ENCODE peak calls at places on chromosomes 11 and 22, in four cellular contexts. Q is WTC11, J is GM12878, G is K562. C is an unnamed sample.

GRCh38 chr11:116686891-116687290 is 85.9 kb downstream of the BUD13 start:
- DNase-seq in Q (no peak), G (no peak), J (no peak), C (no peak)

GRCh38 chr11:74373382-74373781 is 24.9 kb downstream of the PGM2L1 start:
- DNase-seq in J (no peak), G (no peak), Q (no peak), C (no peak)

GRCh38 chr22:29726512-29727247 is 6.9 kb downstream of the CABP7 start:
- DNase-seq in Q (no peak), J (no peak), G (no peak), C (no peak)

GRCh38 chr11:23767576-23767975 is 729.3 kb upstream of the LUZP2 start:
- DNase-seq in J (no peak), Q (no peak), G (no peak), C (no peak)

GRCh38 chr11:2746401-2747230 is 46.8 kb upstream of the KCNQ1OT1 start:
- DNase-seq in Q (no peak), J (no peak), G (no peak), C (no peak)

GRCh38 chr11:68698993-68699392 is 14.6 kb downstream of the GAL start:
- DNase-seq in G (no peak), Q (no peak), J (no peak), C (no peak)

GRCh38 chr11:1822648-1823375 is 12.0 kb upstream of the SYT8 start:
- DNase-seq in Q (no peak), J (no peak), G (no peak), C (no peak)

GRCh38 chr11:45471002-45471665 is 185.0 kb upstream of the SYT13 start:
- DNase-seq in G (no peak), Q (no peak), J (no peak), C (no peak)

GRCh38 chr11:79060534-79060933 is 380.3 kb downstream of the TENM4 start:
- DNase-seq in J (no peak), G (no peak), Q (no peak), C (no peak)

GRCh38 chr22:42271906-42272305 is 1.5 kb upstream of the TCF20 start:
- DNase-seq in G (no peak), Q (no peak), J (no peak), C (no peak)

GRCh38 chr22:49751318-49751967 is 76.2 kb downstream of the BRD1 start:
- DNase-seq in J (no peak), Q (no peak), G (no peak), C (no peak)

GRCh38 chr11:469684-470667 is 19.9 kb downstream of the PTDSS2 start:
- DNase-seq in J (no peak), Q (no peak), G (no peak), C (peak)

GRCh38 chr11:82937554-82937953 is 36.0 kb downstream of the DDIAS start:
- DNase-seq in Q (no peak), J (no peak), G (no peak), C (peak)

GRCh38 chr11:279966-280761 is 2.0 kb downstream of the NLRP6 start:
- DNase-seq in Q (peak), J (no peak), G (no peak), C (no peak)

GRCh38 chr22:17583151-17583550 is 19.9 kb downstream of the SLC25A18 start:
- DNase-seq in J (no peak), G (no peak), Q (no peak), C (no peak)

GRCh38 chr11:45827123-45827522 is 20.2 kb upstream of the CRY2 start:
- DNase-seq in G (no peak), J (no peak), Q (no peak), C (no peak)

GRCh38 chr11:95686265-95686664 is 103.3 kb downstream of the FAM76B start:
- DNase-seq in G (no peak), J (no peak), Q (no peak), C (no peak)

GRCh38 chr11:86608251-86608799 is 64.1 kb downstream of the ME3 start:
- DNase-seq in J (peak), G (peak), Q (peak), C (peak)

GRCh38 chr22:38165929-38166593 is 15.6 kb downstream of the PLA2G6 start:
- DNase-seq in J (no peak), G (no peak), Q (no peak), C (no peak)

GRCh38 chr11:31761636-31762035 is 49.5 kb downstream of the PAX6 start:
- DNase-seq in J (no peak), Q (no peak), G (no peak), C (no peak)

GRCh38 chr11:75815345-75815983 is 454 bp downstream of the UVRAG start:
- DNase-seq in G (no peak), Q (peak), J (no peak), C (no peak)

GRCh38 chr11:61171907-61172306 is 10.7 kb upstream of the VPS37C start:
- DNase-seq in G (no peak), J (no peak), Q (no peak), C (no peak)

GRCh38 chr11:126352934-126353801 is 2.3 kb upstream of the ST3GAL4 start:
- DNase-seq in J (peak), G (peak), Q (no peak), C (peak)

GRCh38 chr11:65766535-65766934 is 14.2 kb downstream of the AP5B1 start:
- DNase-seq in J (no peak), G (no peak), Q (no peak), C (no peak)

GRCh38 chr11:55474321-55474720 is 79.9 kb upstream of the OR4C15 start:
- DNase-seq in Q (no peak), G (no peak), J (no peak), C (no peak)
- TF ChIP-seq TCF7 in Q (no peak), G (no peak), J (no peak), C (no peak)

GRCh38 chr22:24503137-24503850 is 8.2 kb downstream of the UPB1 start:
- DNase-seq in Q (peak), G (peak), J (peak), C (no peak)
- TF ChIP-seq TCF7 in Q (no peak), G (no peak), J (no peak), C (no peak)

GRCh38 chr22:45774016-45774670 is 102.5 kb downstream of the ATXN10 start:
- DNase-seq in Q (no peak), G (no peak), J (no peak), C (no peak)
- TF ChIP-seq TCF7 in Q (no peak), G (no peak), J (no peak), C (no peak)

GRCh38 chr11:8740156-8740555 is 57.6 kb downstream of the RPL27A start:
- DNase-seq in J (no peak), Q (no peak), G (no peak), C (no peak)
- TF ChIP-seq TCF7 in J (no peak), Q (no peak), G (no peak), C (no peak)

GRCh38 chr11:117817213-117818035 is 7.1 kb downstream of the FXYD2 start:
- DNase-seq in J (peak), G (peak), Q (peak), C (peak)

GRCh38 chr11:117816846-117817212 is 7.7 kb downstream of the FXYD2 start:
- DNase-seq in J (no peak), G (no peak), Q (no peak), C (no peak)

GRCh38 chr11:117815262-117815803 is 9.2 kb downstream of the FXYD2 start:
- DNase-seq in J (peak), G (no peak), Q (no peak), C (no peak)

GRCh38 chr11:117814766-117815261 is 9.7 kb downstream of the FXYD2 start:
- DNase-seq in G (no peak), Q (no peak), J (peak), C (peak)

GRCh38 chr11:117816151-117816741 is 8.3 kb downstream of the FXYD2 start:
- DNase-seq in G (no peak), J (no peak), Q (no peak), C (peak)
- TF ChIP-seq TCF7 in G (no peak), J (no peak), Q (no peak), C (no peak)

C was measured in HepG2.